ENCODE peak calls at places on chromosomes 12 and 14, in seven cellular contexts. E is activated CD4-positive, alpha-beta T cell treated with anti-CD3 and anti-CD28 coated beads, Interleukin-2, amount 50 U/mL, for 4 hours; X is NCI-H345; H is GM12891; M is activated CD4-positive, CD25-positive, alpha-beta regulatory T cell; F is ovary; I is T-helper 1 cell. D is an unnamed sample.

GRCh38 chr14:90427848-90428426 is 31.1 kb downstream of the CALM1 start:
- DNase-seq in M (no peak), E (no peak), F (no peak), H (no peak), X (no peak), I (no peak), D (no peak)

GRCh38 chr14:72608391-72609204 is 285.3 kb downstream of the DPF3 start:
- DNase-seq in I (no peak), F (no peak), M (no peak), H (no peak), E (no peak), X (no peak), D (no peak)

GRCh38 chr12:54394281-54394719 is 9.8 kb upstream of the ZNF385A start:
- DNase-seq in E (peak; percentile 37), H (no peak), M (no peak), F (peak; percentile 65), I (no peak), X (peak; percentile 79), D (peak; percentile 22)

GRCh38 chr12:81170072-81170471 is 92.2 kb downstream of the ACSS3 start:
- DNase-seq in M (no peak), I (no peak), E (no peak), X (no peak), H (no peak), F (no peak), D (no peak)

GRCh38 chr12:85804663-85805062 is 31.5 kb downstream of the RASSF9 start:
- DNase-seq in M (no peak), H (no peak), X (no peak), I (no peak), F (no peak), E (no peak), D (no peak)

GRCh38 chr14:60616326-60617044 is 32.8 kb downstream of the SIX1 start:
- DNase-seq in E (no peak), X (no peak), F (no peak), H (no peak), M (no peak), I (no peak), D (no peak)

GRCh38 chr12:66269757-66270383 is 32.4 kb upstream of the HELB start:
- DNase-seq in M (no peak), I (no peak), X (peak; percentile 14), F (no peak), E (peak; percentile 8), H (no peak), D (no peak)

GRCh38 chr12:52044284-52044983 is 6.8 kb upstream of the NR4A1 start:
- DNase-seq in X (no peak), F (peak; percentile 92), I (no peak), M (no peak), H (no peak), E (no peak), D (no peak)

GRCh38 chr12:50707396-50707795 is 56.5 kb upstream of the ATF1 start:
- DNase-seq in H (no peak), E (no peak), F (no peak), I (no peak), M (no peak), X (no peak), D (no peak)

GRCh38 chr14:55051165-55051425 is 352 bp upstream of the MAPK1IP1L start:
- DNase-seq in M (no peak), H (no peak), I (no peak), X (no peak), E (no peak), F (no peak), D (no peak)

GRCh38 chr12:116319851-116320621 is 42.5 kb upstream of the MED13L start:
- DNase-seq in H (no peak), F (peak; percentile 83), X (no peak), M (no peak), E (no peak), I (no peak), D (no peak)

D was measured in NCI-H187.